ENCODE peak calls at places on chromosomes 3 and 15, in eight cellular contexts. K is esophagus muscularis mucosa, C is GM12878, A is tibial nerve, L is A549, D is sigmoid colon, X is SK-N-SH, S is transverse colon. O is an unnamed sample. For H3K4me1, the result is how much of the 10 kb centered on the place peaks cover.

GRCh38 chr3:41265823-41266273 is 66.5 kb downstream of the CTNNB1 start:
- DNase-seq in A (no peak), K (no peak), L (peak), X (peak), C (no peak), S (no peak), D (no peak), O (no peak)

GRCh38 chr15:90184119-90184785 is 16.9 kb upstream of the SEMA4B start:
- DNase-seq in S (peak), D (peak), L (peak), A (peak), C (peak), X (no peak), K (no peak), O (no peak)

GRCh38 chr3:128278761-128279593 is 125.7 kb downstream of the EEFSEC start:
- DNase-seq in C (no peak), A (peak), D (peak), L (no peak), K (no peak), S (peak), X (peak), O (peak)

GRCh38 chr3:72794079-72794478 is 54.2 kb downstream of the SHQ1 start:
- DNase-seq in A (no peak), K (no peak), X (no peak), C (no peak), D (no peak), L (no peak), S (no peak), O (no peak)

GRCh38 chr15:98738689-98739411 is 90.5 kb downstream of the IGF1R start:
- DNase-seq in X (no peak), L (no peak), C (no peak), S (no peak), D (no peak), K (no peak), A (no peak), O (no peak)

GRCh38 chr15:57133127-57133968 is 214.9 kb downstream of the TCF12 start:
- DNase-seq in D (no peak), C (no peak), X (no peak), S (no peak), K (no peak), A (no peak), L (no peak), O (no peak)

GRCh38 chr15:97745481-97746071 is 214.9 kb upstream of the ARRDC4 start:
- DNase-seq in L (peak), D (no peak), S (peak), K (no peak), A (no peak), X (peak), C (no peak), O (no peak)

GRCh38 chr15:73573572-73573971 is 59.6 kb downstream of the NPTN start:
- DNase-seq in L (no peak), D (peak), S (peak), C (no peak), K (no peak), X (no peak), A (no peak), O (peak)

GRCh38 chr3:189967254-189967865 is 153.3 kb downstream of the P3H2 start:
- DNase-seq in K (no peak), L (peak), X (peak), S (no peak), C (no peak), A (no peak), D (no peak), O (no peak)

GRCh38 chr3:10248984-10249748 is 907 bp downstream of the TATDN2 start:
- DNase-seq in C (no peak), A (no peak), D (peak), S (peak), X (peak), K (no peak), L (peak), O (peak)

GRCh38 chr15:31455499-31455898 is 128.9 kb downstream of the KLF13 start:
- DNase-seq in A (no peak), D (no peak), S (no peak), X (no peak), L (no peak), K (no peak), C (no peak), O (no peak)

GRCh38 chr3:45131201-45131600 is 15.0 kb downstream of the CDCP1 start:
- DNase-seq in L (no peak), A (no peak), D (no peak), K (no peak), X (no peak), C (no peak), S (no peak), O (no peak)

GRCh38 chr15:49468440-49468839 is 45.4 kb downstream of the FGF7 start:
- DNase-seq in L (no peak), X (peak), K (no peak), A (no peak), D (no peak), S (no peak), C (no peak), O (no peak)

GRCh38 chr3:123123716-123124616 is 57.1 kb downstream of the PDIA5 start:
- DNase-seq in D (no peak), S (no peak), K (no peak), A (no peak), X (no peak), L (no peak), C (no peak), O (no peak)

GRCh38 chr3:46892285-46893145 is 15.0 kb downstream of the PTH1R start:
- DNase-seq in L (peak), X (peak), A (peak), D (peak), S (peak), C (no peak), K (peak), O (peak)

GRCh38 chr3:192489579-192489978 is 237.8 kb downstream of the FGF12 start:
- DNase-seq in L (no peak), X (no peak), K (no peak), A (no peak), S (no peak), C (no peak), D (no peak), O (no peak)

GRCh38 chr3:192482391-192482790 is 244.9 kb downstream of the FGF12 start:
- DNase-seq in K (no peak), S (no peak), A (no peak), L (no peak), D (no peak), X (no peak), C (no peak), O (no peak)

GRCh38 chr3:192490720-192491119 is 236.6 kb downstream of the FGF12 start:
- DNase-seq in S (no peak), X (no peak), D (no peak), C (no peak), K (no peak), A (no peak), L (no peak), O (no peak)

GRCh38 chr3:192482809-192483208 is 244.5 kb downstream of the FGF12 start:
- DNase-seq in C (no peak), L (no peak), D (no peak), S (no peak), X (no peak), A (no peak), K (no peak), O (no peak)

DNA sequence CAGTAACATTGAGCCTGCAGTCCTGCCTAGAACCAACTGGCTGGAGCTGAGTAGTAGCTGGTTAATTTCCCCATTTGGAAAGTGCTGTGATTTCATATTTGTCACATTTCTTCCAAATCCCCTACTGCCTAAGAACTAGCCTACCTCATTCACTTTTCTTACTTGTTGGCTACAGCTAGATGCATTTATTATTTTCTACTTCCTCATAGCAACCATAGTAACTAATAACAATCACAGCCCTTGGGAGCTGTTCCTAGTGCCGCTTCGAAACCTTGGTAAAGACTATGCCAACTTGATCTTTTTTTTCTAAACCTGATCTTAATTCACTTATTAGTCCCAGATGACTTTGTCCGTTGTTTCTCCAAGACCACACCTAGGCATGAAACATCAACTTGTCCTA is 240.3 kb downstream of the FGF12 start:
- DNase-seq in D (no peak), C (no peak), L (no peak), K (no peak), A (no peak), X (no peak), S (no peak), O (no peak)
- H3K4me1 ChIP-seq in D (under half), C (under half), L (under half), K (under half), A (under half), X (under half), S (under half), O (under half)

DNA sequence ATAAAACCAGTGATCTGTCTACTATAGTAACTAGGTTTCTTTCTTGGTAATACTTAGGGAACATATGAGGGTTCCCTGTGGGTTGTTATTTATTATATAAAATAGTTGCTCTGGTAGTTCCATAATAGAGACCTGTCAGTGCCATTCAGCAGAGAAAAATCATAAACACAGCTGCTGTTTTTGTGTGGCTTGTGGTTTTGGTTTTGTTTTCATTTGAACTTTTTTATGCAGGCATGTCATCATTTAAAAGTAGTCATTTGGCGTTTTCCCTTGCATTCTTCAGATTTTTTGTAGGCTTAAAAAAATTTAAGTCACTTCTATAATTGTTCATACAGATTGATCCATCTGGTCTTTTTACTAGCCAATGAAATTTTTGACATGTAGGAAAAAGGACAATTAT is 47.9 kb downstream of the PIK3CA start:
- DNase-seq in A (no peak), C (peak), K (no peak), S (no peak), D (no peak), X (no peak), L (no peak), O (no peak)
- TF ChIP-seq EP300 in A (no peak), C (peak), K (no peak), S (no peak), D (no peak), X (no peak), L (no peak), O (no peak)

DNA sequence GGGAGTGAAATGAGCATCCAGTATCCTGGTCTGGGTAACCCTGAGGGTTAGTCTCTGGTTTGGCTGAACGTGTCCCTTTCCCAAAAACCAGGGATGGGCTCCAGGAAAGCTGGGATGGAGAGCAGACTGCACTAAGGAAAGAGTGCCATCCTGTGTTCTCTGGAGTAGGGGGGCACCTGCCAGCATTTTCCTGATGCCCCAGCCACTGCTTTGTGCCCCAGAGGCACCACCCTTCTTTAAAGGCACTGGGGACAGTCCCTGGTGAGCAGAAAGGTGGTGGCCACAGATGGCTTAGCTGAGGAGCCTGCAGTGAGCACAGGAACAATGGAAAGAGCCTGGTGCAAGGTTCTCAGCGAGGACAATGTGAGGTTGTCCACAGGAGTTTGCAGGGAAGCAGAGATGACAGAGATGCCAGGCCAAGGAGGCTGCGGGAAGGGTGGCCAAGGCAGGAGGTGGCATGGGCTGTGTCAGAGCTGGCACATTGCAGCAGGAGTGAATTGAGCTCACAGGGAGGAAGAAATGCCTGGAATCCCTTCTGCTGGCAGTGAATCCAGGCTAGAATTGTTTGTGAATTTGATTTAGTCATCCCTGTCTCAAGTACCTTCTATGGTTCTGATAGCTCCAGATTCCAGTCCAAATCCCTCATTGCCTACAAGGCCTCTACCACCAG is 39.9 kb downstream of the AMOTL2 start:
- DNase-seq in S (no peak), K (no peak), C (no peak), A (no peak), X (no peak), D (no peak), L (no peak), O (no peak)
- H3K4me1 ChIP-seq in S (under half), K (half or more), C (under half), A (half or more), X (half or more), D (half or more), L (half or more), O (half or more)

DNA sequence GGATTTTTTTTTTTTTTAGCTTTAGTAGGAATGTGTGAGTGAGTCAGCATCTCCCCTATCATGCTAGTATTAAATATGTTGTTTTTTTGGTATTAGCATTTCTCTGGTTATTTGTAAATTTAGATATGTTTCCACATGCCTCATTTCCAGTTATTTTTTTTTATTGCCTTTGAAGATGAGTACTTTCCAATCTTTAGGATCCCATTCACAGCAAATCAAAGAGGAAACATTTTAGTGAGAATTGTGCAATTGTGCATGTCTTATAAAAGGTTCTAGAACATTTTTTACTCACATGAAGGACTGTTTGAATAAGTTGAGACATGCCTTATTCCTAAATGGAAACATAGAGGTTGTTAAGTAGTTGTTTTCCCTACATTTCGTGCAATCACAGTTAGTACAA is 234.0 kb downstream of the LPP start:
- DNase-seq in K (no peak), C (no peak), S (no peak), X (no peak), L (no peak), D (no peak), A (no peak), O (no peak)
- TF ChIP-seq EP300 in K (no peak), C (no peak), S (no peak), X (no peak), L (no peak), D (no peak), A (no peak), O (no peak)

GRCh38 chr3:187967982-187968381 is 186.0 kb upstream of the LPP start:
- DNase-seq in A (no peak), D (no peak), C (no peak), L (no peak), S (no peak), K (no peak), X (no peak), O (no peak)
- H3K4me1 ChIP-seq in A (under half), D (under half), C (under half), L (under half), S (under half), K (under half), X (under half), O (under half)

GRCh38 chr15:69979269-69979668 is 118.4 kb downstream of the TLE3 start:
- DNase-seq in S (peak), X (no peak), D (no peak), L (peak), K (no peak), A (no peak), C (no peak), O (no peak)
- TF ChIP-seq EP300 in S (no peak), X (no peak), D (no peak), L (no peak), K (no peak), A (no peak), C (no peak), O (no peak)

O was measured in upper lobe of left lung.